ENCODE peak calls at places on chromosome 18, in seven cellular contexts. One of them, this sample, is unnamed.

GRCh38 chr18:67770520-67770919 is 254.0 kb upstream of the DSEL start:
- DNase-seq in H1: no peak
- DNase-seq in SK-N-SH: no peak
- DNase-seq in K562: no peak
- DNase-seq in HepG2: no peak
- DNase-seq in GM12878: no peak
- DNase-seq in HCT116: no peak
- DNase-seq in this sample: no peak

GRCh38 chr18:79944746-79945117 is 6.7 kb downstream of the SLC66A2 start:
- DNase-seq in K562: no peak
- DNase-seq in H1: no peak
- DNase-seq in HepG2: no peak
- DNase-seq in HCT116: no peak
- DNase-seq in SK-N-SH: no peak
- DNase-seq in GM12878: no peak
- DNase-seq in this sample: no peak

GRCh38 chr18:69495338-69495737 is 94.7 kb downstream of the DOK6 start:
- DNase-seq in HCT116: no peak
- DNase-seq in HepG2: no peak
- DNase-seq in K562: no peak
- DNase-seq in H1: no peak
- DNase-seq in GM12878: no peak
- DNase-seq in SK-N-SH: no peak
- DNase-seq in this sample: no peak

GRCh38 chr18:22433960-22434359 is 16.2 kb upstream of the CTAGE1 start:
- DNase-seq in K562: no peak
- DNase-seq in SK-N-SH: no peak
- DNase-seq in HCT116: no peak
- DNase-seq in GM12878: no peak
- DNase-seq in HepG2: no peak
- DNase-seq in H1: no peak
- DNase-seq in this sample: no peak

GRCh38 chr18:23824704-23825103 is 135.5 kb downstream of the LAMA3 start:
- DNase-seq in SK-N-SH: no peak
- DNase-seq in K562: no peak
- DNase-seq in HepG2: no peak
- DNase-seq in H1: no peak
- DNase-seq in GM12878: no peak
- DNase-seq in HCT116: no peak
- DNase-seq in this sample: no peak

GRCh38 chr18:80124131-80124530 is 15.1 kb downstream of the ADNP2 start:
- DNase-seq in HepG2: no peak
- DNase-seq in SK-N-SH: no peak
- DNase-seq in HCT116: no peak
- DNase-seq in K562: no peak
- DNase-seq in GM12878: no peak
- DNase-seq in H1: no peak
- DNase-seq in this sample: peak

GRCh38 chr18:53991202-53991601 is 233.3 kb downstream of the MBD2 start:
- DNase-seq in GM12878: no peak
- DNase-seq in K562: no peak
- DNase-seq in HCT116: peak
- DNase-seq in SK-N-SH: no peak
- DNase-seq in H1: no peak
- DNase-seq in HepG2: peak
- DNase-seq in this sample: no peak

GRCh38 chr18:8847900-8848299 is 142.5 kb downstream of the MTCL1 start:
- DNase-seq in H1: no peak
- DNase-seq in GM12878: no peak
- DNase-seq in HepG2: no peak
- DNase-seq in K562: no peak
- DNase-seq in HCT116: no peak
- DNase-seq in SK-N-SH: no peak
- DNase-seq in this sample: no peak

GRCh38 chr18:21868770-21869169 is 128.2 kb downstream of the MIB1 start:
- DNase-seq in HepG2: no peak
- DNase-seq in GM12878: no peak
- DNase-seq in SK-N-SH: no peak
- DNase-seq in H1: no peak
- DNase-seq in HCT116: no peak
- DNase-seq in K562: no peak
- DNase-seq in this sample: no peak

GRCh38 chr18:69951182-69951581 is 3.5 kb upstream of the CD226 start:
- DNase-seq in SK-N-SH: no peak
- DNase-seq in HCT116: no peak
- DNase-seq in HepG2: peak
- DNase-seq in GM12878: no peak
- DNase-seq in K562: no peak
- DNase-seq in H1: no peak
- DNase-seq in this sample: no peak

GRCh38 chr18:31610841-31611240 is 19.2 kb downstream of the TTR start:
- DNase-seq in GM12878: no peak
- DNase-seq in SK-N-SH: peak
- DNase-seq in H1: peak
- DNase-seq in HCT116: peak
- DNase-seq in HepG2: peak
- DNase-seq in K562: peak
- DNase-seq in this sample: peak

GRCh38 chr18:54173250-54173649 is 51.2 kb downstream of the MBD2 start:
- DNase-seq in GM12878: no peak
- DNase-seq in SK-N-SH: no peak
- DNase-seq in HepG2: no peak
- DNase-seq in K562: no peak
- DNase-seq in H1: no peak
- DNase-seq in HCT116: no peak
- DNase-seq in this sample: no peak

GRCh38 chr18:3411854-3412268 is 38.1 kb upstream of the TGIF1 start:
- DNase-seq in SK-N-SH: no peak
- DNase-seq in GM12878: no peak
- DNase-seq in H1: no peak
- DNase-seq in HCT116: no peak
- DNase-seq in K562: no peak
- DNase-seq in HepG2: no peak
- DNase-seq in this sample: no peak

GRCh38 chr18:62249478-62250097 is 62.5 kb downstream of the RELCH start:
- DNase-seq in K562: peak
- DNase-seq in SK-N-SH: peak
- DNase-seq in H1: no peak
- DNase-seq in GM12878: peak
- DNase-seq in HepG2: peak
- DNase-seq in HCT116: peak
- DNase-seq in this sample: peak

GRCh38 chr18:45677408-45677807 is 46.6 kb upstream of the SLC14A1 start:
- DNase-seq in HCT116: no peak
- DNase-seq in SK-N-SH: peak
- DNase-seq in H1: no peak
- DNase-seq in GM12878: no peak
- DNase-seq in HepG2: no peak
- DNase-seq in K562: no peak
- DNase-seq in this sample: no peak

GRCh38 chr18:47286776-47287410 is 35.4 kb upstream of the SKOR2 start:
- DNase-seq in HCT116: no peak
- DNase-seq in SK-N-SH: no peak
- DNase-seq in K562: no peak
- DNase-seq in HepG2: no peak
- DNase-seq in H1: no peak
- DNase-seq in GM12878: no peak
- DNase-seq in this sample: no peak

GRCh38 chr18:37721544-37722302 is 156.1 kb upstream of the CELF4 start:
- DNase-seq in H1: no peak
- DNase-seq in HepG2: no peak
- DNase-seq in K562: no peak
- DNase-seq in SK-N-SH: no peak
- DNase-seq in HCT116: no peak
- DNase-seq in GM12878: no peak
- DNase-seq in this sample: no peak

GRCh38 chr18:9428301-9428706 is 47.0 kb upstream of the RALBP1 start:
- DNase-seq in HCT116: no peak
- DNase-seq in GM12878: no peak
- DNase-seq in SK-N-SH: peak
- DNase-seq in K562: no peak
- DNase-seq in HepG2: no peak
- DNase-seq in H1: no peak
- DNase-seq in this sample: peak

GRCh38 chr18:68177807-68178702 is 536.9 kb downstream of the TMX3 start:
- DNase-seq in SK-N-SH: peak
- DNase-seq in HCT116: no peak
- DNase-seq in GM12878: no peak
- DNase-seq in H1: no peak
- DNase-seq in HepG2: peak
- DNase-seq in K562: no peak
- DNase-seq in this sample: peak

GRCh38 chr18:7958081-7958896 is 391.2 kb downstream of the PTPRM start:
- DNase-seq in K562: no peak
- DNase-seq in HCT116: no peak
- DNase-seq in HepG2: no peak
- DNase-seq in SK-N-SH: no peak
- DNase-seq in H1: no peak
- DNase-seq in GM12878: peak
- DNase-seq in this sample: no peak

GRCh38 chr18:62828852-62829251 is 113.5 kb downstream of the PHLPP1 start:
- DNase-seq in H1: no peak
- DNase-seq in GM12878: no peak
- DNase-seq in HCT116: no peak
- DNase-seq in K562: no peak
- DNase-seq in SK-N-SH: no peak
- DNase-seq in HepG2: no peak
- DNase-seq in this sample: no peak

GRCh38 chr18:58529714-58530354 is 99.1 kb downstream of the ALPK2 start:
- DNase-seq in HepG2: peak
- DNase-seq in H1: peak
- DNase-seq in K562: peak
- DNase-seq in GM12878: no peak
- DNase-seq in HCT116: peak
- DNase-seq in SK-N-SH: peak
- DNase-seq in this sample: peak

GRCh38 chr18:54506516-54507261 is 84.4 kb upstream of the DYNAP start:
- DNase-seq in H1: no peak
- DNase-seq in HepG2: no peak
- DNase-seq in GM12878: no peak
- DNase-seq in HCT116: no peak
- DNase-seq in SK-N-SH: no peak
- DNase-seq in K562: no peak
- DNase-seq in this sample: no peak

GRCh38 chr18:8242306-8242705 is 366.9 kb upstream of the RAB12 start:
- DNase-seq in SK-N-SH: no peak
- DNase-seq in GM12878: no peak
- DNase-seq in HCT116: no peak
- DNase-seq in K562: no peak
- DNase-seq in H1: no peak
- DNase-seq in HepG2: no peak
- DNase-seq in this sample: no peak

GRCh38 chr18:51568151-51568550 is 370.7 kb upstream of the MEX3C start:
- DNase-seq in HepG2: no peak
- DNase-seq in K562: no peak
- DNase-seq in SK-N-SH: no peak
- DNase-seq in GM12878: no peak
- DNase-seq in HCT116: no peak
- DNase-seq in H1: no peak
- DNase-seq in this sample: no peak

GRCh38 chr18:62420151-62420512 is 95.0 kb downstream of the TNFRSF11A start:
- DNase-seq in HepG2: peak
- DNase-seq in GM12878: no peak
- DNase-seq in SK-N-SH: no peak
- DNase-seq in HCT116: no peak
- DNase-seq in K562: peak
- DNase-seq in H1: no peak
- DNase-seq in this sample: peak

GRCh38 chr18:42174909-42175308 is 219.9 kb downstream of the PIK3C3 start:
- DNase-seq in SK-N-SH: no peak
- DNase-seq in HCT116: no peak
- DNase-seq in K562: no peak
- DNase-seq in H1: no peak
- DNase-seq in HepG2: no peak
- DNase-seq in GM12878: no peak
- DNase-seq in this sample: no peak

GRCh38 chr18:2881490-2882195 is 34.8 kb downstream of the EMILIN2 start:
- DNase-seq in HepG2: no peak
- DNase-seq in K562: no peak
- DNase-seq in SK-N-SH: no peak
- DNase-seq in HCT116: no peak
- DNase-seq in H1: no peak
- DNase-seq in GM12878: no peak
- DNase-seq in this sample: no peak

GRCh38 chr18:30828700-30829099 is 213.8 kb downstream of the DSC3 start:
- DNase-seq in HCT116: no peak
- DNase-seq in H1: no peak
- DNase-seq in GM12878: no peak
- DNase-seq in K562: no peak
- DNase-seq in HepG2: no peak
- DNase-seq in SK-N-SH: no peak
- DNase-seq in this sample: no peak

GRCh38 chr18:63890226-63890949 is 2.9 kb downstream of the SERPINB2 start:
- DNase-seq in H1: no peak
- DNase-seq in GM12878: no peak
- DNase-seq in SK-N-SH: no peak
- DNase-seq in HCT116: no peak
- DNase-seq in HepG2: no peak
- DNase-seq in K562: no peak
- DNase-seq in this sample: no peak

GRCh38 chr18:44423826-44424225 is 256.9 kb upstream of the SETBP1 start:
- DNase-seq in SK-N-SH: no peak
- DNase-seq in GM12878: no peak
- DNase-seq in K562: no peak
- DNase-seq in HepG2: no peak
- DNase-seq in HCT116: no peak
- DNase-seq in H1: no peak
- DNase-seq in this sample: no peak
- TF ChIP-seq JUND in SK-N-SH: no peak
- TF ChIP-seq JUND in GM12878: no peak
- TF ChIP-seq JUND in K562: no peak
- TF ChIP-seq JUND in HepG2: no peak
- TF ChIP-seq JUND in HCT116: no peak
- TF ChIP-seq JUND in H1: no peak
- TF ChIP-seq JUND in this sample: no peak

GRCh38 chr18:712401-713134 is at the start of gene ENOSF1:
- DNase-seq in HCT116: peak
- DNase-seq in GM12878: no peak
- DNase-seq in SK-N-SH: peak
- DNase-seq in H1: peak
- DNase-seq in K562: peak
- DNase-seq in HepG2: peak
- DNase-seq in this sample: peak
- TF ChIP-seq JUND in HCT116: peak
- TF ChIP-seq JUND in GM12878: no peak
- TF ChIP-seq JUND in SK-N-SH: no peak
- TF ChIP-seq JUND in H1: no peak
- TF ChIP-seq JUND in K562: no peak
- TF ChIP-seq JUND in HepG2: peak
- TF ChIP-seq JUND in this sample: no peak

GRCh38 chr18:49447810-49448745 is 12.4 kb downstream of the DYM start:
- DNase-seq in H1: no peak
- DNase-seq in HCT116: peak
- DNase-seq in K562: peak
- DNase-seq in GM12878: no peak
- DNase-seq in HepG2: peak
- DNase-seq in SK-N-SH: peak
- DNase-seq in this sample: peak
- TF ChIP-seq JUND in H1: no peak
- TF ChIP-seq JUND in HCT116: no peak
- TF ChIP-seq JUND in K562: no peak
- TF ChIP-seq JUND in GM12878: no peak
- TF ChIP-seq JUND in HepG2: no peak
- TF ChIP-seq JUND in SK-N-SH: no peak
- TF ChIP-seq JUND in this sample: no peak

GRCh38 chr18:35463837-35464236 is 33.9 kb downstream of the INO80C start:
- DNase-seq in K562: no peak
- DNase-seq in GM12878: no peak
- DNase-seq in HepG2: no peak
- DNase-seq in H1: no peak
- DNase-seq in SK-N-SH: no peak
- DNase-seq in HCT116: no peak
- DNase-seq in this sample: no peak
- TF ChIP-seq JUND in K562: no peak
- TF ChIP-seq JUND in GM12878: no peak
- TF ChIP-seq JUND in HepG2: no peak
- TF ChIP-seq JUND in H1: no peak
- TF ChIP-seq JUND in SK-N-SH: no peak
- TF ChIP-seq JUND in HCT116: no peak
- TF ChIP-seq JUND in this sample: no peak